ENCODE peak calls at places on chromosomes 12 and 14, in five cellular contexts. One of them, this sample, is unnamed. For H3K4me1, the result is how much of the 10 kb centered on the place peaks cover.

GRCh38 chr12:19546027-19546426 is 106.7 kb downstream of the AEBP2 start:
- DNase-seq in OCI-LY7: no peak
- DNase-seq in upper lobe of right lung: no peak
- DNase-seq in sigmoid colon: peak
- DNase-seq in heart right ventricle: no peak
- DNase-seq in this sample: no peak

GRCh38 chr12:95386056-95386455 is 87.9 kb upstream of the METAP2 start:
- DNase-seq in OCI-LY7: no peak
- DNase-seq in upper lobe of right lung: no peak
- DNase-seq in sigmoid colon: no peak
- DNase-seq in heart right ventricle: no peak
- DNase-seq in this sample: no peak

GRCh38 chr12:57093412-57094193 is 4.7 kb downstream of the NAB2 start:
- DNase-seq in OCI-LY7: peak
- DNase-seq in upper lobe of right lung: peak
- DNase-seq in sigmoid colon: peak
- DNase-seq in heart right ventricle: peak
- DNase-seq in this sample: peak

GRCh38 chr14:69773571-69774276 is 6.8 kb downstream of the SRSF5 start:
- DNase-seq in OCI-LY7: no peak
- DNase-seq in upper lobe of right lung: no peak
- DNase-seq in sigmoid colon: no peak
- DNase-seq in heart right ventricle: no peak
- DNase-seq in this sample: no peak

GRCh38 chr14:100806386-100806785 is 19.5 kb upstream of the MEG3 start:
- DNase-seq in OCI-LY7: no peak
- DNase-seq in upper lobe of right lung: no peak
- DNase-seq in sigmoid colon: no peak
- DNase-seq in heart right ventricle: no peak
- DNase-seq in this sample: no peak

GRCh38 chr12:106302401-106303201 is at the start of gene TCP11L2:
- DNase-seq in OCI-LY7: peak
- DNase-seq in upper lobe of right lung: peak
- DNase-seq in sigmoid colon: peak
- DNase-seq in heart right ventricle: peak
- DNase-seq in this sample: peak

GRCh38 chr12:112826011-112826410 is 34.5 kb downstream of the RPH3A start:
- DNase-seq in OCI-LY7: no peak
- DNase-seq in upper lobe of right lung: no peak
- DNase-seq in sigmoid colon: no peak
- DNase-seq in heart right ventricle: no peak
- DNase-seq in this sample: no peak

GRCh38 chr14:34632451-34632850 is 2.5 kb upstream of the SNX6 start:
- DNase-seq in OCI-LY7: no peak
- DNase-seq in upper lobe of right lung: no peak
- DNase-seq in sigmoid colon: no peak
- DNase-seq in heart right ventricle: no peak
- DNase-seq in this sample: no peak

GRCh38 chr12:103282124-103282523 is 213.6 kb downstream of the C12orf42 start:
- DNase-seq in OCI-LY7: no peak
- DNase-seq in upper lobe of right lung: no peak
- DNase-seq in sigmoid colon: no peak
- DNase-seq in heart right ventricle: no peak
- DNase-seq in this sample: no peak

GRCh38 chr12:57166971-57167371 is 19.6 kb upstream of the LRP1-AS start:
- DNase-seq in OCI-LY7: no peak
- DNase-seq in upper lobe of right lung: no peak
- DNase-seq in sigmoid colon: no peak
- DNase-seq in heart right ventricle: no peak
- DNase-seq in this sample: no peak

DNA sequence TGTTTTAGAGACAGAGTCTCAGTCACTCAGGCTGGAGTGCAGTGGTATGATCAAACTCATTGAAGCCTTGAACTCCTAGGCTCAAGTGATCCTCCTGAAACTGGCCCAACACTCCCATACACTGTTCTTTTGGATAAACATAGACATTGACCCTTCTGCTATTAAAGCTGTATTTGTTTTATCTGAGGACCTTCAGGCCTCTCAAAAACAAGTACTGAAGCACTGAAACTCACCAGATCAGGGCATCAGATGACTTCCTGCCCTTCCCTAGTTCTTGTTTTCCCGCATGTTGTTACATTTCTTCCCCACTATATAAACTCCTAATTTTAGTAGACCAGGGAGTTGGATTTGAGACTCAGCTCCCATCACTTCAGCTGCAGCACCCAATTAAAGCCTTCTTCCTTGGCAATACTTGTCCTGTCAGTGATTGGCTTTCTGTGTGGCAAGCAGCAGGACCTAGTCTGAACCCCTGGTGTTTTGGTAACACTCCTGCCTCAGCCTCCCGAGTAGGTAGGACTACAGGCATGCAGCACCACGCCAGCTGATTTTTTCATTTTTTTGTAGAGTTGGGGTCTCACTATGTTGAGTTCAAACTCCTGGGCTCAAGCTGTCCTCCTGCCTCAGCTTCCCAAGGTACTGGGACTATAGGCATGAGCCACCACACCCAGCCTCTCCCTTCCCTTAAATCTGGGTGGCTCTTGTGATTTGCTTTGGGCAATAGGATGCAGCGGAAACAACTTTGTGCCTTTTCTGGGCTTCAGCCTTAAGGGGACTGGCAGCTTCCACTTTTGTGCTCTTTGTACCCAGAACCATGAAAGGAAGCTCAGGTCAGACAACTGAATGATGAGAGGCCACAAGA is 12.5 kb upstream of the IFT81 start:
- DNase-seq in OCI-LY7: no peak
- DNase-seq in upper lobe of right lung: no peak
- DNase-seq in sigmoid colon: no peak
- DNase-seq in heart right ventricle: no peak
- DNase-seq in this sample: peak
- H3K4me1 ChIP-seq in OCI-LY7: under half
- H3K4me1 ChIP-seq in upper lobe of right lung: under half
- H3K4me1 ChIP-seq in sigmoid colon: under half
- H3K4me1 ChIP-seq in heart right ventricle: under half
- H3K4me1 ChIP-seq in this sample: under half

GRCh38 chr14:96002511-96002884 is 36.7 kb upstream of the C14orf132 start:
- DNase-seq in OCI-LY7: no peak
- DNase-seq in upper lobe of right lung: no peak
- DNase-seq in sigmoid colon: no peak
- DNase-seq in heart right ventricle: no peak
- DNase-seq in this sample: no peak
- TF ChIP-seq CTCF in OCI-LY7: no peak
- TF ChIP-seq CTCF in upper lobe of right lung: no peak
- TF ChIP-seq CTCF in sigmoid colon: no peak
- TF ChIP-seq CTCF in heart right ventricle: no peak
- TF ChIP-seq CTCF in this sample: no peak

GRCh38 chr12:7502612-7503011 is 965 bp downstream of the CD163 start:
- DNase-seq in OCI-LY7: no peak
- DNase-seq in upper lobe of right lung: no peak
- DNase-seq in sigmoid colon: no peak
- DNase-seq in heart right ventricle: no peak
- DNase-seq in this sample: no peak
- H3K27ac ChIP-seq in OCI-LY7: no peak
- H3K27ac ChIP-seq in upper lobe of right lung: peak
- H3K27ac ChIP-seq in sigmoid colon: peak
- H3K27ac ChIP-seq in heart right ventricle: peak
- H3K27ac ChIP-seq in this sample: peak

DNA sequence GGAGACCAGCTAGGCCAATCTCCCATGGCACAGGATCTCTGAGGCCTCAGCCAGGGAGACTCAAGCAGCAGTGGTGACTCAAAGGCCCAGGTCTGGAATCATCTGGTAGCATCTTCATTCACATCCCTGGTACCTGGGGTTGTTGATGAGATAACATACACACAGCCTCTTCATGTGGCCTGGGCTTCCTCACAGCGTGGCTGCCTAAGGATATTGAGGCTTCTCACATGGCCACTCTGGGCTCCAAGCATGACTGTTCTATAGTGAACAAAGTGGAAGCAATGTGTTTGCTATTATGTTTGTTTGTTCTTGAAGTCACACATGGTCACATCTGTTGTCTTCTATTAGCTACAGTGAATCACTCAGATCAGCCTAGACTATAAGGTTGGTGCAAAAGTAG is 584.1 kb downstream of the VRK1 start:
- DNase-seq in OCI-LY7: no peak
- DNase-seq in upper lobe of right lung: no peak
- DNase-seq in sigmoid colon: no peak
- DNase-seq in heart right ventricle: no peak
- DNase-seq in this sample: no peak
- H3K4me1 ChIP-seq in OCI-LY7: under half
- H3K4me1 ChIP-seq in upper lobe of right lung: under half
- H3K4me1 ChIP-seq in sigmoid colon: under half
- H3K4me1 ChIP-seq in heart right ventricle: under half
- H3K4me1 ChIP-seq in this sample: under half

GRCh38 chr12:6752181-6752930 is 585 bp downstream of the MLF2 start:
- DNase-seq in OCI-LY7: peak
- DNase-seq in upper lobe of right lung: no peak
- DNase-seq in sigmoid colon: peak
- DNase-seq in heart right ventricle: no peak
- DNase-seq in this sample: peak
- TF ChIP-seq CTCF in OCI-LY7: peak
- TF ChIP-seq CTCF in upper lobe of right lung: peak
- TF ChIP-seq CTCF in sigmoid colon: peak
- TF ChIP-seq CTCF in heart right ventricle: peak
- TF ChIP-seq CTCF in this sample: peak

GRCh38 chr12:32126720-32127119 is 20.1 kb downstream of the BICD1 start:
- DNase-seq in OCI-LY7: no peak
- DNase-seq in upper lobe of right lung: no peak
- DNase-seq in sigmoid colon: no peak
- DNase-seq in heart right ventricle: no peak
- DNase-seq in this sample: no peak
- H3K27ac ChIP-seq in OCI-LY7: no peak
- H3K27ac ChIP-seq in upper lobe of right lung: no peak
- H3K27ac ChIP-seq in sigmoid colon: no peak
- H3K27ac ChIP-seq in heart right ventricle: no peak
- H3K27ac ChIP-seq in this sample: no peak